ENCODE peak calls at places on chromosome 18, in six cellular contexts. One of them, this sample, is unnamed.

GRCh38 chr18:35010983-35011382 is 30.2 kb upstream of the MAPRE2 start:
- DNase-seq in IMR-90: peak; percentile 10
- DNase-seq in neuronal stem cell: no peak
- DNase-seq in trophoblast cell: no peak
- DNase-seq in mesenchymal stem cell: no peak
- DNase-seq in H1: no peak
- DNase-seq in this sample: no peak

GRCh38 chr18:10119528-10119927 is 205.7 kb downstream of the VAPA start:
- DNase-seq in IMR-90: no peak
- DNase-seq in neuronal stem cell: no peak
- DNase-seq in trophoblast cell: no peak
- DNase-seq in mesenchymal stem cell: no peak
- DNase-seq in H1: no peak
- DNase-seq in this sample: no peak

GRCh38 chr18:34957119-34957863 is 83.9 kb upstream of the MAPRE2 start:
- DNase-seq in IMR-90: no peak
- DNase-seq in neuronal stem cell: no peak
- DNase-seq in trophoblast cell: no peak
- DNase-seq in mesenchymal stem cell: peak; percentile 75
- DNase-seq in H1: no peak
- DNase-seq in this sample: peak; percentile 72

GRCh38 chr18:6328624-6329016 is 86.1 kb downstream of the L3MBTL4 start:
- DNase-seq in IMR-90: no peak
- DNase-seq in neuronal stem cell: no peak
- DNase-seq in trophoblast cell: no peak
- DNase-seq in mesenchymal stem cell: no peak
- DNase-seq in H1: no peak
- DNase-seq in this sample: no peak

GRCh38 chr18:33812186-33812585 is 234.2 kb downstream of the ASXL3 start:
- DNase-seq in IMR-90: no peak
- DNase-seq in neuronal stem cell: no peak
- DNase-seq in trophoblast cell: no peak
- DNase-seq in mesenchymal stem cell: no peak
- DNase-seq in H1: no peak
- DNase-seq in this sample: no peak

GRCh38 chr18:45464619-45465018 is 150.7 kb upstream of the SLC14A2 start:
- DNase-seq in IMR-90: no peak
- DNase-seq in neuronal stem cell: no peak
- DNase-seq in trophoblast cell: no peak
- DNase-seq in mesenchymal stem cell: no peak
- DNase-seq in H1: no peak
- DNase-seq in this sample: no peak

GRCh38 chr18:30248061-30248460 is 794.5 kb downstream of the DSC3 start:
- DNase-seq in IMR-90: no peak
- DNase-seq in neuronal stem cell: no peak
- DNase-seq in trophoblast cell: no peak
- DNase-seq in mesenchymal stem cell: no peak
- DNase-seq in H1: no peak
- DNase-seq in this sample: no peak

GRCh38 chr18:9866627-9867453 is 18.9 kb upstream of the TXNDC2 start:
- DNase-seq in IMR-90: no peak
- DNase-seq in neuronal stem cell: no peak
- DNase-seq in trophoblast cell: peak; percentile 84
- DNase-seq in mesenchymal stem cell: peak; percentile 26
- DNase-seq in H1: no peak
- DNase-seq in this sample: no peak

GRCh38 chr18:44541159-44541558 is 139.5 kb upstream of the SETBP1 start:
- DNase-seq in IMR-90: no peak
- DNase-seq in neuronal stem cell: no peak
- DNase-seq in trophoblast cell: no peak
- DNase-seq in mesenchymal stem cell: no peak
- DNase-seq in H1: no peak
- DNase-seq in this sample: no peak

DNA sequence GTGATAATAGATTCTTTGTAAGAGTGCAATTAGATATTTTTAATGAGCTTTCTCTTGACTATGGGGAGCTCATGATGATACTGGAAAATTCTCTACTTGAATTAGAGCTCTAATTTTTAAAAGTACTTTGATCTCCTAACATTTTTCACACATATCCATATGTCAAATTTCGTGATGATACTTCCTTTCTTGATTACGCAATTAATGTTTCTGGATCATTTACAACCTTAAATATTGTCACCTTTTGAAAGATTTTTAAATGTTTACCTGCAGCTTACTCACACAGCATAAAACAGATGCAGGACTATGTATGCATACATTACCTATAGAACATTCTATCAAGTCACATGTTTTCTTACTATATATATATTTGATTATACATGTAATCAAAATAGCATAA is 598.5 kb upstream of the DSEL start:
- DNase-seq in IMR-90: no peak
- DNase-seq in neuronal stem cell: no peak
- DNase-seq in trophoblast cell: no peak
- DNase-seq in mesenchymal stem cell: no peak
- DNase-seq in H1: no peak
- DNase-seq in this sample: no peak
- H3K23ac ChIP-seq in IMR-90: no peak overlapping the region
- H3K23ac ChIP-seq in neuronal stem cell: no peak overlapping the region
- H3K23ac ChIP-seq in trophoblast cell: no peak overlapping the region
- H3K23ac ChIP-seq in mesenchymal stem cell: no peak overlapping the region
- H3K23ac ChIP-seq in H1: no peak overlapping the region
- H3K23ac ChIP-seq in this sample: no peak overlapping the region

GRCh38 chr18:8350628-8351027 is 258.6 kb upstream of the RAB12 start:
- DNase-seq in IMR-90: no peak
- DNase-seq in neuronal stem cell: no peak
- DNase-seq in trophoblast cell: no peak
- DNase-seq in mesenchymal stem cell: no peak
- DNase-seq in H1: no peak
- DNase-seq in this sample: no peak
- H3K4me3 ChIP-seq in IMR-90: no peak overlapping the region
- H3K4me3 ChIP-seq in neuronal stem cell: no peak overlapping the region
- H3K4me3 ChIP-seq in trophoblast cell: no peak overlapping the region
- H3K4me3 ChIP-seq in mesenchymal stem cell: no peak overlapping the region
- H3K4me3 ChIP-seq in H1: no peak overlapping the region
- H3K4me3 ChIP-seq in this sample: no peak overlapping the region

GRCh38 chr18:25329783-25330182 is 22.2 kb downstream of the ZNF521 start:
- DNase-seq in IMR-90: no peak
- DNase-seq in neuronal stem cell: no peak
- DNase-seq in trophoblast cell: no peak
- DNase-seq in mesenchymal stem cell: no peak
- DNase-seq in H1: no peak
- DNase-seq in this sample: peak; percentile 58
- H3K4ac ChIP-seq in IMR-90: no peak overlapping the region
- H3K4ac ChIP-seq in neuronal stem cell: no peak overlapping the region
- H3K4ac ChIP-seq in trophoblast cell: no peak overlapping the region
- H3K4ac ChIP-seq in mesenchymal stem cell: no peak overlapping the region
- H3K4ac ChIP-seq in H1: no peak overlapping the region
- H3K4ac ChIP-seq in this sample: no peak overlapping the region

DNA sequence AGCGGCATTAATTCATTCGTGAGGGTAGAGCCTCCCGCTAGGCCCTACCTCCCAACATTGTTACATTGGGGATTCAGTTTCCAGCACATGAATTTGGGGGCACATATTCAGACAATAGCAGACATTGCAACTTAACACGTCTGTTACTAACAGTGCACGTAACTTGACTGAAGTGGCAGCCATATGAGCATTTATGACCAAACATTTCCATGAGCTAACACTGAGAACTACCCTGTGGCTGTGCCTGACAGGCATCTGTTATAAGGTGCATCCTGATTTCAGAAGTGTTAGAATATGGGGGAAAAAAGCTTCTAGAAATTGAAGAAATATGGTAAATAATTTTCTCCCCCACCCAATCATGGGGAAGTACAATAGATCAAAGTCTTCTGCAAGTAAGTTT is 24.5 kb downstream of the MALT1 start:
- DNase-seq in IMR-90: no peak
- DNase-seq in neuronal stem cell: no peak
- DNase-seq in trophoblast cell: no peak
- DNase-seq in mesenchymal stem cell: no peak
- DNase-seq in H1: no peak
- DNase-seq in this sample: no peak
- H3K23ac ChIP-seq in IMR-90: no peak overlapping the region
- H3K23ac ChIP-seq in neuronal stem cell: no peak overlapping the region
- H3K23ac ChIP-seq in trophoblast cell: no peak overlapping the region
- H3K23ac ChIP-seq in mesenchymal stem cell: no peak overlapping the region
- H3K23ac ChIP-seq in H1: no peak overlapping the region
- H3K23ac ChIP-seq in this sample: no peak overlapping the region

DNA sequence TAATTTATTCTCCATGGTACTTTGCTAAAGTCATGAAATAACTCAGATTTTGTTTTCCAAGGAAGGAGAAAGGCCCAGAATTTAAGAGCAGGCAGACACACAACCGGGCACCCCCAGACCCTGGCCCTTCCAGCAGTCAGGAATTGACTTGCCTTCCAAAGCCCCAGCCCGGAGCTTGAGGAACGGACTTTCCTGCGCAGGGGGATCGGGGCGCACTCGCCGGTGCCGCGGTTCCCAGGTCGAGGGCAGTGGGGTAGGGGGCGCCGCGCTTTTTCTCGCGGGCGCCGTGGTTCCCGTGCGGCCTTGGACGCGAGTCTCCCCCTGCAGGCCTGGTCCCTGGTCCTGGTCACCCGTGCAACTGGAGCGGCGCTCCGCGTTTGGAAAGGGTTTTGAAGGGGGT is 1.2 kb downstream of the ZNF236 start:
- DNase-seq in IMR-90: peak; percentile 15
- DNase-seq in neuronal stem cell: peak; percentile 30
- DNase-seq in trophoblast cell: peak; percentile 19
- DNase-seq in mesenchymal stem cell: peak; percentile 58
- DNase-seq in H1: no peak
- DNase-seq in this sample: peak; percentile 72
- H3K4me3 ChIP-seq in IMR-90: peak overlapping the region; percentile 93
- H3K4me3 ChIP-seq in neuronal stem cell: peak overlapping the region; percentile 87
- H3K4me3 ChIP-seq in trophoblast cell: peak overlapping the region; percentile 41
- H3K4me3 ChIP-seq in mesenchymal stem cell: peak overlapping the region; percentile 97
- H3K4me3 ChIP-seq in H1: peak overlapping the region; percentile 77
- H3K4me3 ChIP-seq in this sample: peak overlapping the region; percentile 30

GRCh38 chr18:54386043-54386442 is 28.3 kb downstream of the C18orf54 start:
- DNase-seq in IMR-90: no peak
- DNase-seq in neuronal stem cell: no peak
- DNase-seq in trophoblast cell: no peak
- DNase-seq in mesenchymal stem cell: peak; percentile 7
- DNase-seq in H1: no peak
- DNase-seq in this sample: peak; percentile 44

GRCh38 chr18:54389143-54389505 is 31.4 kb downstream of the C18orf54 start:
- DNase-seq in IMR-90: no peak
- DNase-seq in neuronal stem cell: no peak
- DNase-seq in trophoblast cell: peak; percentile 76
- DNase-seq in mesenchymal stem cell: no peak
- DNase-seq in H1: no peak
- DNase-seq in this sample: no peak

GRCh38 chr18:54387631-54388030 is 29.9 kb downstream of the C18orf54 start:
- DNase-seq in IMR-90: no peak
- DNase-seq in neuronal stem cell: no peak
- DNase-seq in trophoblast cell: peak; percentile 3
- DNase-seq in mesenchymal stem cell: no peak
- DNase-seq in H1: no peak
- DNase-seq in this sample: no peak

GRCh38 chr18:54390838-54391237 is 33.1 kb downstream of the C18orf54 start:
- DNase-seq in IMR-90: no peak
- DNase-seq in neuronal stem cell: no peak
- DNase-seq in trophoblast cell: peak; percentile 68
- DNase-seq in mesenchymal stem cell: no peak
- DNase-seq in H1: no peak
- DNase-seq in this sample: no peak

GRCh38 chr18:54388203-54389142 is 30.8 kb downstream of the C18orf54 start:
- DNase-seq in IMR-90: peak; percentile 85
- DNase-seq in neuronal stem cell: no peak
- DNase-seq in trophoblast cell: peak; percentile 70
- DNase-seq in mesenchymal stem cell: peak; percentile 82
- DNase-seq in H1: peak; percentile 70
- DNase-seq in this sample: peak; percentile 99
- H3K4ac ChIP-seq in IMR-90: peak overlapping the region; percentile 47
- H3K4ac ChIP-seq in neuronal stem cell: no peak overlapping the region
- H3K4ac ChIP-seq in trophoblast cell: no peak overlapping the region
- H3K4ac ChIP-seq in mesenchymal stem cell: no peak overlapping the region
- H3K4ac ChIP-seq in H1: no peak overlapping the region
- H3K4ac ChIP-seq in this sample: peak overlapping the region; percentile 55

GRCh38 chr18:74766233-74766632 is 168.6 kb downstream of the ZNF407 start:
- DNase-seq in IMR-90: no peak
- DNase-seq in neuronal stem cell: no peak
- DNase-seq in trophoblast cell: no peak
- DNase-seq in mesenchymal stem cell: no peak
- DNase-seq in H1: no peak
- DNase-seq in this sample: no peak

GRCh38 chr18:74773171-74773624 is 175.5 kb downstream of the ZNF407 start:
- DNase-seq in IMR-90: no peak
- DNase-seq in neuronal stem cell: no peak
- DNase-seq in trophoblast cell: no peak
- DNase-seq in mesenchymal stem cell: no peak
- DNase-seq in H1: no peak
- DNase-seq in this sample: no peak

DNA sequence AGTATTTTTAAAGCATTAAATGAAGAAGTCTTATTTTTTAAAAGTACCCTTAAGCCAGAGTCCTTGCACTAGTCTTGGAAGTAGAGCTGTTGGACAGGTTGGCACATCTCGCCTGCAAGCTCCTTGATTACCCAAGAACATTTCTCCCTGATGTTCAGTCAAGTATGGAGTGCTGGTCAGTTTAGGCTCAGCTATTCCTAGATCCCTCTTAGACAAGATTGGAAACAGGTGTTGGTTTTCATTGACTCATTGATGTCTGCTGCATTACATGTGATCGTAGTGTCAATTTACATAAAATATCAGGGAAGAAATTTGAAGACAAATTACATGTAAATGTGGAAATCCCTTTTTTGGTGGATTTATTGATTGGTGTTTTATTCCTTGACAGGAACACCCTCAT is 170.4 kb downstream of the ZNF407 start:
- DNase-seq in IMR-90: peak; percentile 11
- DNase-seq in neuronal stem cell: no peak
- DNase-seq in trophoblast cell: no peak
- DNase-seq in mesenchymal stem cell: no peak
- DNase-seq in H1: no peak
- DNase-seq in this sample: no peak
- H3K23ac ChIP-seq in IMR-90: no peak overlapping the region
- H3K23ac ChIP-seq in neuronal stem cell: no peak overlapping the region
- H3K23ac ChIP-seq in trophoblast cell: no peak overlapping the region
- H3K23ac ChIP-seq in mesenchymal stem cell: no peak overlapping the region
- H3K23ac ChIP-seq in H1: no peak overlapping the region
- H3K23ac ChIP-seq in this sample: no peak overlapping the region